ENCODE peak calls at places on chromosomes 1 and 21, in eight cellular contexts. B, M, R, V, O, W, J and I are unnamed samples.

GRCh38 chr1:115596080-115596795 is 45.5 kb upstream of the VANGL1 start:
- DNase-seq in W (peak), R (no peak), O (no peak), V (no peak), B (peak), M (no peak), J (peak), I (peak)

GRCh38 chr1:244002721-244003120 is 48.4 kb upstream of the ZBTB18 start:
- DNase-seq in W (no peak), O (no peak), B (no peak), R (no peak), V (no peak), J (no peak), M (no peak), I (no peak)

GRCh38 chr1:178725603-178726517 is 816 bp downstream of the RALGPS2 start:
- DNase-seq in B (peak), J (peak), W (peak), R (peak), V (peak), M (peak), O (peak), I (peak)

GRCh38 chr1:68162761-68163160 is 69.6 kb downstream of the WLS start:
- DNase-seq in R (no peak), M (no peak), V (no peak), J (no peak), B (no peak), W (no peak), O (no peak), I (no peak)

GRCh38 chr1:219580019-219580676 is 32.8 kb downstream of the ZC3H11B start:
- DNase-seq in J (peak), M (no peak), R (no peak), W (no peak), B (peak), O (no peak), V (no peak), I (no peak)

GRCh38 chr1:9443913-9444445 is 95.3 kb upstream of the SLC25A33 start:
- DNase-seq in J (peak), W (peak), V (no peak), M (no peak), R (no peak), B (peak), O (no peak), I (no peak)

GRCh38 chr1:117659565-117660264 is 53.9 kb downstream of the TENT5C start:
- DNase-seq in B (no peak), W (no peak), O (no peak), J (no peak), V (peak), R (no peak), M (peak), I (no peak)

GRCh38 chr1:211644653-211645052 is 30.8 kb downstream of the NEK2 start:
- DNase-seq in R (no peak), M (no peak), W (no peak), J (no peak), O (no peak), B (no peak), V (no peak), I (no peak)

GRCh38 chr1:98103617-98104284 is 182.9 kb upstream of the DPYD start:
- DNase-seq in B (no peak), M (no peak), J (peak), W (peak), O (no peak), V (no peak), R (no peak), I (peak)

GRCh38 chr1:195717651-195718050 is 890.6 kb downstream of the KCNT2 start:
- DNase-seq in R (no peak), M (no peak), W (peak), O (peak), J (peak), V (no peak), B (peak), I (peak)

GRCh38 chr1:10691740-10692125 is 104.7 kb downstream of the CASZ1 start:
- DNase-seq in B (no peak), W (no peak), R (no peak), J (no peak), M (no peak), O (no peak), V (no peak), I (no peak)

GRCh38 chr1:66349277-66349676 is 184.7 kb upstream of the SGIP1 start:
- DNase-seq in V (no peak), W (no peak), J (no peak), M (no peak), B (no peak), R (no peak), O (no peak), I (no peak)
- H3K4me3 ChIP-seq in V (peak), W (no peak), J (no peak), M (no peak), B (no peak), R (no peak), O (no peak), I (no peak)

DNA sequence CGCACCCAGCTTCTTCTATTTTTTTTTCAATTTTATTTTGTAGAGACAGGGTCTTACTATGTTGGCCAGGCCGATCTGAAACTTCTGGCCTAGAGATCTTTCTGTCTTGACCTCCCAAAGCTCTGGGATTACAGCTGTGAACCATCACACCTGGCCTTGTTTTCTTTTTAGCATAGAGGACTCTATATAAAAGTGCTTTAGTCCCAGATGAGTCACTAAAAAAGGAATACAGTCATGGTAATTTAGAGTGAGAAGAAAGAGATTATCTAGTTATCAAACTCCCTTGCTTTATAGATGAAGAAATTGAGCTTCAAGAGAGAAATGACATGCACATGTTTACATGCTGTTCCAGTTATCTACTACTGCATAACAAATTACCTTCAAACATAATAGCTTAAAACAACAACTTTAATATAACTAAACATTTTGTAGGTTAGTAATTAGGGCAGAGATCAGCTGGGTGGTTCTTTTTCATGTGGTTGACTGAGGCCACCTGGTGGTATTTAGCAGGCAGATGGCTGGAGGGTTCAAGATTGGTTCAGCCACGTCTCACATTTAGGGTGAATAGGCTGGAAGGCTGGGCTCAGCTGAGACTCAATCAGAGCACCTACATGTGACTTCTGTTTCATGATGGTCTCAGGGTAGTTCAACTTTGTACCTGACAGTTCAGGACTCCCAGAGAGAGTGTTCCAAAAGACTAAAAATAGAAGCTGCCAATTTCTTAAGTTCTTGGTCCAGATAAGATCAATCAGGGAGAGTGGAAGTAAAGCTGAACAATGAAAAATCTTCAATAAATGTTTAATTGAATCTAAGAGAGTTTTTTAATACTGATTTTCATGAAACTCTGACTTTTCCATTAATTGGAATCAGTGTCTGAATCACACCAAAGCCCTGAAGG is 16.9 kb upstream of the MTF2 start:
- DNase-seq in O (no peak), R (no peak), M (peak), V (peak), W (peak), B (peak), J (peak), I (peak)
- TF ChIP-seq CTCF in O (peak), R (no peak), M (peak), V (peak), W (peak), B (peak), J (peak), I (peak)

GRCh38 chr1:110916669-110917306 is 43.8 kb downstream of the CD53 start:
- DNase-seq in R (no peak), J (peak), B (peak), V (no peak), M (no peak), W (peak), O (peak), I (peak)
- H3K4me3 ChIP-seq in R (no peak), J (peak), B (peak), V (no peak), M (no peak), W (peak), O (no peak), I (no peak)

DNA sequence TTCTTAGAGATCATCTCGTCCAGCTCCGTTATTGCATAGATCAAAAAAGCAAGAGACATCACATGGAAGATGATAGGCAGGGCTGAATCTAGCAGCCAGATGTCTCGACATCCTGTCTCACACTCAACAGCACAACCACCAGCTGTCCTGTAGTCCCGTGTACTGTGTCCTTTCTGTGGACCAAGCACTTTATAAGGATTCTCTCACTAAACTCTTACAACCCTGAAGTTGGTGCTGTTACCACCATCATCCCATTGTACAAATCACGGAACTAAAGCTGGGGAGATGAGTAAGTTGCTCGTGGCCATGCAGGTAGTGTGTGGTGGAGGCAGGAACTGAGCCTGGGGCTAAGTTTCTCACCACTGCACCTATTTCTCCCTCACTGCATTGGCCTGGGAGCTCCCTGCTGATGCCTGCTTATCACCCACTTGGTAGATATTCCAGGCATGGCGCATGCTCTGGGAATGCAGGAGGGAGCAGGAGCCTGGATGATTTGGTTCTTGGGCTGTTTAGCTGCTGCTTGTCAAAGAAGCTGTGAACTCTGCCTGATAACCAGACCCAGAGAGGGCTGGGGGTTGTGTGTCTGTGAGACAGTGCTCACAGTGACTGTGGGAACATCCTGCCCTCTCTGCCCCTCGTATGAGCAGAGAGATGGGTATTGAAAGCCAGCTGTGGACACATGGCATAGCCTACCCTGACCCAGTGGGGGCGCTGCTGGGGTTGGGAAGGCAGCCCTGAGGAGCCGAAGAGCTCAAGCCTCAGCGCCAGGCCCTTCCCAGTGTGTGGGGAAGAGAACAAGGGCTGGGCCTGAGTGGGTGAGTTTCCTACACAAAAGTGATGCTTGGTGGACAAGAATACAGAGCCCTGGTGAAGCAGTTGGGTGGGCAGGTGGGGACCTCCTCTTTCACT is 13.6 kb downstream of the PPFIA4 start:
- DNase-seq in B (no peak), W (no peak), M (no peak), O (no peak), V (peak), R (no peak), J (no peak), I (peak)
- TF ChIP-seq CTCF in B (peak), W (peak), M (no peak), O (peak), V (peak), R (no peak), J (peak), I (peak)

DNA sequence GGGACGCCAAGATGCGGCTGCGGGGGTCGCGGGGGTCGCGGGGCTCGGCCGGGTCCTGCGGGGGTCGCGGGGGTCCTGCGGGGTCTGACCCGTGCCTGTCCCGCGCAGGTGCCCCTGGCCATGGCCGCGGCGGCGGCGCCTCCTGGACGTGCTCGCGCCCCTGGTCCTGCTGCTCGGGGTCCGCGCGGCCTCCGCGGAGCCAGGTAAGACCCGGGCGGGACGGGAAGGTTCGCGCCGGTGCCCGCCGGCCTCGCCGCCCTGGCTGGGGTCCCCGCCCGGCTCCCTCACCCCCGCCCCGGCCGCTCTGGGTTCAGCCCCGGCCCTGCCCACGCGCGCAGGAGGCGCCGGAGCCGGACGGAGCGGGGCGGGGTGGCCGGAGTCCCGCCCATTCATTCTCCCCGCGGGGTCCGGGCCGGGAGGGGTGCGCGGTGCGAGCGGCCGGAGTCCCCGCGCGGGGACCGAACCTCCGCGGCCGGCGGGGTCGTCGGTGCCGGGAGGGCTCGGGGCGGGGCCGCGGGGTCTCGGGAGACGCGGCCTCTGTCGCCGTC is 380 bp downstream of the COL18A1 start:
- DNase-seq in W (peak), J (peak), R (no peak), V (no peak), M (no peak), O (no peak), B (peak), I (peak)
- H3K4me3 ChIP-seq in W (peak), J (peak), R (peak), V (no peak), M (peak), O (peak), B (peak), I (peak)

GRCh38 chr1:16139473-16139962 is 16.4 kb downstream of the EPHA2 start:
- DNase-seq in O (peak), W (peak), J (peak), B (peak), M (no peak), V (no peak), R (no peak), I (peak)
- TF ChIP-seq CTCF in O (no peak), W (no peak), J (no peak), B (no peak), M (no peak), V (no peak), R (no peak), I (no peak)

DNA sequence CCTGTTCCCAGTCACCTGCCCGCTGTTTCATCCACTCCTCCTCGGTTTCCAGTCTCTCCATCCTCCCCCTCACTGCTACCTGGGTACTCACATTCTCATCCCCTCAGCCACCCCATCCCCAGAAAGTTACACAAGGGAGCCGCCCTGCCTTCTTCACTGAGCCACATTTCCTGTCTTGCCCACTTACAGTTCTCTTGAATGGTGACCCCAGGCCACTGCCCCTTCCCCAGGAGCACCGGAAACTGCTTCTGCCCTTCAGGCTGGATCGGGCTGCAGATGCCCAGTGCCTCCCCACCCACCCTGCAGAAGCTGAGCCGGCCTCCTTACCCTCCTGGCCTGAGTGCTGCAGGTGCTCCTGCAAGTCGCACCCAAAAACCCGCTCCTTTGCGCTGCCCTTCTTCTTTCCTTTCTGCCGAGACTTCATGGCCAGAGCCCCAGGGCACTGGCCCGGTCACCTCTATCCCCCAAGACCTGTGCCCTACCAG is 448 bp downstream of the ARHGAP30 start:
- DNase-seq in W (no peak), V (peak), R (no peak), J (no peak), M (peak), B (no peak), O (no peak), I (no peak)
- H3K4me3 ChIP-seq in W (no peak), V (peak), R (peak), J (no peak), M (peak), B (no peak), O (no peak), I (no peak)